ENCODE peak calls at places on chromosomes 6 and 20, in ten cellular contexts. One of them, this sample, is unnamed.

GRCh38 chr20:60764771-60765170 is 487.3 kb upstream of the CDH4 start:
- DNase-seq in pulmonary artery endothelial cell: no peak
- DNase-seq in body of pancreas: no peak
- DNase-seq in stimulated activated CD8-positive, alpha-beta memory T cell treated with anti-CD3 and anti-CD28 coated beads, Interleukin-7, amount 100 ng/mL, for 1 hour: no peak
- DNase-seq in stomach: no peak
- DNase-seq in stimulated activated CD4-positive, alpha-beta T cell treated with anti-CD3 and anti-CD28 coated beads, Interleukin-1b, Interleukin-23, amount 100 ng/mL, for 4 hours: no peak
- DNase-seq in naive thymus-derived CD8-positive, alpha-beta T cell: no peak
- DNase-seq in pons: no peak
- DNase-seq in activated CD4-positive, alpha-beta T cell treated with anti-CD3 and anti-CD28 coated beads for 1 hour: no peak
- DNase-seq in iris pigment epithelial cell: no peak
- DNase-seq in this sample: no peak

GRCh38 chr6:125182237-125183018 is 28.9 kb downstream of the TPD52L1 start:
- DNase-seq in pulmonary artery endothelial cell: no peak
- DNase-seq in body of pancreas: peak
- DNase-seq in stimulated activated CD8-positive, alpha-beta memory T cell treated with anti-CD3 and anti-CD28 coated beads, Interleukin-7, amount 100 ng/mL, for 1 hour: no peak
- DNase-seq in stomach: no peak
- DNase-seq in stimulated activated CD4-positive, alpha-beta T cell treated with anti-CD3 and anti-CD28 coated beads, Interleukin-1b, Interleukin-23, amount 100 ng/mL, for 4 hours: no peak
- DNase-seq in naive thymus-derived CD8-positive, alpha-beta T cell: no peak
- DNase-seq in pons: no peak
- DNase-seq in activated CD4-positive, alpha-beta T cell treated with anti-CD3 and anti-CD28 coated beads for 1 hour: no peak
- DNase-seq in iris pigment epithelial cell: no peak
- DNase-seq in this sample: no peak

GRCh38 chr6:142845624-142846458 is 99.1 kb downstream of the HIVEP2 start:
- DNase-seq in pulmonary artery endothelial cell: peak
- DNase-seq in body of pancreas: peak
- DNase-seq in stimulated activated CD8-positive, alpha-beta memory T cell treated with anti-CD3 and anti-CD28 coated beads, Interleukin-7, amount 100 ng/mL, for 1 hour: no peak
- DNase-seq in stomach: peak
- DNase-seq in stimulated activated CD4-positive, alpha-beta T cell treated with anti-CD3 and anti-CD28 coated beads, Interleukin-1b, Interleukin-23, amount 100 ng/mL, for 4 hours: no peak
- DNase-seq in naive thymus-derived CD8-positive, alpha-beta T cell: peak
- DNase-seq in pons: peak
- DNase-seq in activated CD4-positive, alpha-beta T cell treated with anti-CD3 and anti-CD28 coated beads for 1 hour: peak
- DNase-seq in iris pigment epithelial cell: peak
- DNase-seq in this sample: peak

GRCh38 chr20:54512694-54513093 is 37.3 kb downstream of the DOK5 start:
- DNase-seq in pulmonary artery endothelial cell: no peak
- DNase-seq in body of pancreas: no peak
- DNase-seq in stimulated activated CD8-positive, alpha-beta memory T cell treated with anti-CD3 and anti-CD28 coated beads, Interleukin-7, amount 100 ng/mL, for 1 hour: no peak
- DNase-seq in stomach: no peak
- DNase-seq in stimulated activated CD4-positive, alpha-beta T cell treated with anti-CD3 and anti-CD28 coated beads, Interleukin-1b, Interleukin-23, amount 100 ng/mL, for 4 hours: no peak
- DNase-seq in naive thymus-derived CD8-positive, alpha-beta T cell: no peak
- DNase-seq in pons: no peak
- DNase-seq in activated CD4-positive, alpha-beta T cell treated with anti-CD3 and anti-CD28 coated beads for 1 hour: no peak
- DNase-seq in iris pigment epithelial cell: no peak
- DNase-seq in this sample: no peak

GRCh38 chr6:46443623-46444022 is 47.6 kb downstream of the RCAN2 start:
- DNase-seq in pulmonary artery endothelial cell: no peak
- DNase-seq in body of pancreas: no peak
- DNase-seq in stimulated activated CD8-positive, alpha-beta memory T cell treated with anti-CD3 and anti-CD28 coated beads, Interleukin-7, amount 100 ng/mL, for 1 hour: no peak
- DNase-seq in stomach: no peak
- DNase-seq in stimulated activated CD4-positive, alpha-beta T cell treated with anti-CD3 and anti-CD28 coated beads, Interleukin-1b, Interleukin-23, amount 100 ng/mL, for 4 hours: no peak
- DNase-seq in naive thymus-derived CD8-positive, alpha-beta T cell: no peak
- DNase-seq in pons: no peak
- DNase-seq in activated CD4-positive, alpha-beta T cell treated with anti-CD3 and anti-CD28 coated beads for 1 hour: no peak
- DNase-seq in iris pigment epithelial cell: no peak
- DNase-seq in this sample: no peak

GRCh38 chr6:38720295-38720694 is 5.2 kb downstream of the DNAH8 start:
- DNase-seq in pulmonary artery endothelial cell: no peak
- DNase-seq in body of pancreas: no peak
- DNase-seq in stimulated activated CD8-positive, alpha-beta memory T cell treated with anti-CD3 and anti-CD28 coated beads, Interleukin-7, amount 100 ng/mL, for 1 hour: no peak
- DNase-seq in stomach: no peak
- DNase-seq in stimulated activated CD4-positive, alpha-beta T cell treated with anti-CD3 and anti-CD28 coated beads, Interleukin-1b, Interleukin-23, amount 100 ng/mL, for 4 hours: no peak
- DNase-seq in naive thymus-derived CD8-positive, alpha-beta T cell: no peak
- DNase-seq in pons: no peak
- DNase-seq in activated CD4-positive, alpha-beta T cell treated with anti-CD3 and anti-CD28 coated beads for 1 hour: no peak
- DNase-seq in iris pigment epithelial cell: peak
- DNase-seq in this sample: no peak

GRCh38 chr20:24081077-24081476 is 92.5 kb upstream of the GGTLC1 start:
- DNase-seq in pulmonary artery endothelial cell: no peak
- DNase-seq in body of pancreas: no peak
- DNase-seq in stimulated activated CD8-positive, alpha-beta memory T cell treated with anti-CD3 and anti-CD28 coated beads, Interleukin-7, amount 100 ng/mL, for 1 hour: no peak
- DNase-seq in stomach: no peak
- DNase-seq in stimulated activated CD4-positive, alpha-beta T cell treated with anti-CD3 and anti-CD28 coated beads, Interleukin-1b, Interleukin-23, amount 100 ng/mL, for 4 hours: no peak
- DNase-seq in naive thymus-derived CD8-positive, alpha-beta T cell: no peak
- DNase-seq in pons: no peak
- DNase-seq in activated CD4-positive, alpha-beta T cell treated with anti-CD3 and anti-CD28 coated beads for 1 hour: no peak
- DNase-seq in iris pigment epithelial cell: no peak
- DNase-seq in this sample: no peak

GRCh38 chr6:130734161-130734560 is 93.0 kb upstream of the SMLR1 start:
- DNase-seq in pulmonary artery endothelial cell: no peak
- DNase-seq in body of pancreas: no peak
- DNase-seq in stimulated activated CD8-positive, alpha-beta memory T cell treated with anti-CD3 and anti-CD28 coated beads, Interleukin-7, amount 100 ng/mL, for 1 hour: no peak
- DNase-seq in stomach: no peak
- DNase-seq in stimulated activated CD4-positive, alpha-beta T cell treated with anti-CD3 and anti-CD28 coated beads, Interleukin-1b, Interleukin-23, amount 100 ng/mL, for 4 hours: no peak
- DNase-seq in naive thymus-derived CD8-positive, alpha-beta T cell: no peak
- DNase-seq in pons: no peak
- DNase-seq in activated CD4-positive, alpha-beta T cell treated with anti-CD3 and anti-CD28 coated beads for 1 hour: no peak
- DNase-seq in iris pigment epithelial cell: no peak
- DNase-seq in this sample: no peak

GRCh38 chr6:25670208-25670607 is 18.2 kb downstream of the SCGN start:
- DNase-seq in pulmonary artery endothelial cell: no peak
- DNase-seq in body of pancreas: peak
- DNase-seq in stimulated activated CD8-positive, alpha-beta memory T cell treated with anti-CD3 and anti-CD28 coated beads, Interleukin-7, amount 100 ng/mL, for 1 hour: no peak
- DNase-seq in stomach: no peak
- DNase-seq in stimulated activated CD4-positive, alpha-beta T cell treated with anti-CD3 and anti-CD28 coated beads, Interleukin-1b, Interleukin-23, amount 100 ng/mL, for 4 hours: no peak
- DNase-seq in naive thymus-derived CD8-positive, alpha-beta T cell: no peak
- DNase-seq in pons: no peak
- DNase-seq in activated CD4-positive, alpha-beta T cell treated with anti-CD3 and anti-CD28 coated beads for 1 hour: no peak
- DNase-seq in iris pigment epithelial cell: no peak
- DNase-seq in this sample: no peak

GRCh38 chr6:46263709-46264091 is 92.9 kb upstream of the ENPP5 start:
- DNase-seq in pulmonary artery endothelial cell: peak
- DNase-seq in body of pancreas: no peak
- DNase-seq in stimulated activated CD8-positive, alpha-beta memory T cell treated with anti-CD3 and anti-CD28 coated beads, Interleukin-7, amount 100 ng/mL, for 1 hour: no peak
- DNase-seq in stomach: no peak
- DNase-seq in stimulated activated CD4-positive, alpha-beta T cell treated with anti-CD3 and anti-CD28 coated beads, Interleukin-1b, Interleukin-23, amount 100 ng/mL, for 4 hours: no peak
- DNase-seq in naive thymus-derived CD8-positive, alpha-beta T cell: no peak
- DNase-seq in pons: no peak
- DNase-seq in activated CD4-positive, alpha-beta T cell treated with anti-CD3 and anti-CD28 coated beads for 1 hour: no peak
- DNase-seq in iris pigment epithelial cell: peak
- DNase-seq in this sample: no peak